ENCODE peak calls at places on chromosomes 12 and 14, in eight cellular contexts. One of them, this sample, is unnamed.

GRCh38 chr12:65152012-65152411 is 17.4 kb upstream of the LEMD3 start:
- DNase-seq in neuronal stem cell: no peak
- DNase-seq in dorsolateral prefrontal cortex: no peak
- DNase-seq in lower lobe of right lung: no peak
- DNase-seq in MCF 10A: no peak
- DNase-seq in H9: no peak
- DNase-seq in osteoblast: no peak
- DNase-seq in bronchial epithelial cell: peak; percentile 70
- DNase-seq in this sample: no peak

GRCh38 chr12:68118096-68118755 is 41.3 kb downstream of the IFNG start:
- DNase-seq in neuronal stem cell: no peak
- DNase-seq in dorsolateral prefrontal cortex: no peak
- DNase-seq in lower lobe of right lung: no peak
- DNase-seq in MCF 10A: no peak
- DNase-seq in H9: peak; percentile 59
- DNase-seq in osteoblast: no peak
- DNase-seq in bronchial epithelial cell: no peak
- DNase-seq in this sample: no peak

GRCh38 chr12:108253540-108253939 is 85.6 kb downstream of the CMKLR1 start:
- DNase-seq in neuronal stem cell: no peak
- DNase-seq in dorsolateral prefrontal cortex: peak; percentile 81
- DNase-seq in lower lobe of right lung: no peak
- DNase-seq in MCF 10A: no peak
- DNase-seq in H9: peak; percentile 53
- DNase-seq in osteoblast: peak; percentile 39
- DNase-seq in bronchial epithelial cell: no peak
- DNase-seq in this sample: peak; percentile 64

GRCh38 chr12:6817662-6818157 is 3.9 kb upstream of the GPR162 start:
- DNase-seq in neuronal stem cell: no peak
- DNase-seq in dorsolateral prefrontal cortex: no peak
- DNase-seq in lower lobe of right lung: no peak
- DNase-seq in MCF 10A: no peak
- DNase-seq in H9: no peak
- DNase-seq in osteoblast: no peak
- DNase-seq in bronchial epithelial cell: no peak
- DNase-seq in this sample: no peak

GRCh38 chr14:100419856-100420255 is 96.7 kb downstream of the SLC25A47 start:
- DNase-seq in neuronal stem cell: no peak
- DNase-seq in dorsolateral prefrontal cortex: no peak
- DNase-seq in lower lobe of right lung: no peak
- DNase-seq in MCF 10A: no peak
- DNase-seq in H9: peak; percentile 57
- DNase-seq in osteoblast: no peak
- DNase-seq in bronchial epithelial cell: no peak
- DNase-seq in this sample: no peak

GRCh38 chr14:60509438-60510253 is 700 bp downstream of the SIX6 start:
- DNase-seq in neuronal stem cell: peak; percentile 41
- DNase-seq in dorsolateral prefrontal cortex: no peak
- DNase-seq in lower lobe of right lung: no peak
- DNase-seq in MCF 10A: no peak
- DNase-seq in H9: peak; percentile 72
- DNase-seq in osteoblast: no peak
- DNase-seq in bronchial epithelial cell: no peak
- DNase-seq in this sample: no peak

GRCh38 chr14:74333909-74334308 is 14.4 kb upstream of the VRTN start:
- DNase-seq in neuronal stem cell: no peak
- DNase-seq in dorsolateral prefrontal cortex: no peak
- DNase-seq in lower lobe of right lung: no peak
- DNase-seq in MCF 10A: peak; percentile 37
- DNase-seq in H9: no peak
- DNase-seq in osteoblast: peak; percentile 66
- DNase-seq in bronchial epithelial cell: peak; percentile 22
- DNase-seq in this sample: no peak

GRCh38 chr12:20142956-20143355 is 225.4 kb upstream of the PDE3A start:
- DNase-seq in neuronal stem cell: no peak
- DNase-seq in dorsolateral prefrontal cortex: no peak
- DNase-seq in lower lobe of right lung: no peak
- DNase-seq in MCF 10A: no peak
- DNase-seq in H9: peak; percentile 34
- DNase-seq in osteoblast: no peak
- DNase-seq in bronchial epithelial cell: no peak
- DNase-seq in this sample: no peak

GRCh38 chr14:91748049-91748448 is 16.2 kb upstream of the CATSPERB start:
- DNase-seq in neuronal stem cell: no peak
- DNase-seq in dorsolateral prefrontal cortex: no peak
- DNase-seq in lower lobe of right lung: no peak
- DNase-seq in MCF 10A: no peak
- DNase-seq in H9: no peak
- DNase-seq in osteoblast: no peak
- DNase-seq in bronchial epithelial cell: no peak
- DNase-seq in this sample: no peak

GRCh38 chr12:51128905-51129304 is 44.0 kb downstream of the TFCP2 start:
- DNase-seq in neuronal stem cell: no peak
- DNase-seq in dorsolateral prefrontal cortex: no peak
- DNase-seq in lower lobe of right lung: no peak
- DNase-seq in MCF 10A: peak; percentile 28
- DNase-seq in H9: no peak
- DNase-seq in osteoblast: no peak
- DNase-seq in bronchial epithelial cell: no peak
- DNase-seq in this sample: no peak

GRCh38 chr12:123513805-123514204 is 19.7 kb downstream of the RILPL1 start:
- DNase-seq in neuronal stem cell: no peak
- DNase-seq in dorsolateral prefrontal cortex: no peak
- DNase-seq in lower lobe of right lung: no peak
- DNase-seq in MCF 10A: no peak
- DNase-seq in H9: peak; percentile 24
- DNase-seq in osteoblast: peak; percentile 70
- DNase-seq in bronchial epithelial cell: no peak
- DNase-seq in this sample: no peak

GRCh38 chr12:67758119-67758873 is 109.8 kb downstream of the DYRK2 start:
- DNase-seq in neuronal stem cell: no peak
- DNase-seq in dorsolateral prefrontal cortex: no peak
- DNase-seq in lower lobe of right lung: no peak
- DNase-seq in MCF 10A: no peak
- DNase-seq in H9: no peak
- DNase-seq in osteoblast: no peak
- DNase-seq in bronchial epithelial cell: no peak
- DNase-seq in this sample: no peak

GRCh38 chr12:121223283-121223946 is 13.5 kb downstream of the P2RX4 start:
- DNase-seq in neuronal stem cell: no peak
- DNase-seq in dorsolateral prefrontal cortex: no peak
- DNase-seq in lower lobe of right lung: no peak
- DNase-seq in MCF 10A: peak; percentile 17
- DNase-seq in H9: peak; percentile 67
- DNase-seq in osteoblast: no peak
- DNase-seq in bronchial epithelial cell: no peak
- DNase-seq in this sample: no peak

GRCh38 chr12:2796187-2796663 is 1.5 kb downstream of the FKBP4 start:
- DNase-seq in neuronal stem cell: no peak
- DNase-seq in dorsolateral prefrontal cortex: no peak
- DNase-seq in lower lobe of right lung: no peak
- DNase-seq in MCF 10A: peak; percentile 34
- DNase-seq in H9: no peak
- DNase-seq in osteoblast: peak; percentile 93
- DNase-seq in bronchial epithelial cell: no peak
- DNase-seq in this sample: no peak

GRCh38 chr12:92028039-92028709 is 117.5 kb downstream of the BTG1 start:
- DNase-seq in neuronal stem cell: no peak
- DNase-seq in dorsolateral prefrontal cortex: peak; percentile 25
- DNase-seq in lower lobe of right lung: no peak
- DNase-seq in MCF 10A: peak; percentile 85
- DNase-seq in H9: no peak
- DNase-seq in osteoblast: peak; percentile 5
- DNase-seq in bronchial epithelial cell: peak; percentile 76
- DNase-seq in this sample: no peak

GRCh38 chr14:21771671-21772070 is 98.1 kb upstream of the OR4E1 start:
- DNase-seq in neuronal stem cell: no peak
- DNase-seq in dorsolateral prefrontal cortex: no peak
- DNase-seq in lower lobe of right lung: no peak
- DNase-seq in MCF 10A: no peak
- DNase-seq in H9: no peak
- DNase-seq in osteoblast: no peak
- DNase-seq in bronchial epithelial cell: peak; percentile 80
- DNase-seq in this sample: no peak

GRCh38 chr12:81588609-81589008 is 170.5 kb downstream of the PPFIA2 start:
- DNase-seq in neuronal stem cell: no peak
- DNase-seq in dorsolateral prefrontal cortex: no peak
- DNase-seq in lower lobe of right lung: no peak
- DNase-seq in MCF 10A: no peak
- DNase-seq in H9: no peak
- DNase-seq in osteoblast: no peak
- DNase-seq in bronchial epithelial cell: no peak
- DNase-seq in this sample: no peak

GRCh38 chr14:104750658-104751057 is 2.3 kb upstream of the SIVA1 start:
- DNase-seq in neuronal stem cell: no peak
- DNase-seq in dorsolateral prefrontal cortex: no peak
- DNase-seq in lower lobe of right lung: no peak
- DNase-seq in MCF 10A: no peak
- DNase-seq in H9: no peak
- DNase-seq in osteoblast: peak; percentile 21
- DNase-seq in bronchial epithelial cell: no peak
- DNase-seq in this sample: no peak